ENCODE peak calls at places on chromosome 19, in eight cellular contexts. One of them, this sample, is unnamed.
A peak's percentile ranks its signal among the peaks of the same experiment; 100 is the strongest.

GRCh38 chr19:1019980-1020867 is 699 bp downstream of the TMEM259 start:
- DNase-seq in AG09309: no peak
- DNase-seq in esophagus squamous epithelium: no peak
- DNase-seq in upper lobe of left lung: no peak
- DNase-seq in bronchial epithelial cell: no peak
- DNase-seq in foreskin fibroblast: no peak
- DNase-seq in WERI-Rb-1: no peak
- DNase-seq in astrocyte: no peak
- DNase-seq in this sample: peak; percentile 39

GRCh38 chr19:1161716-1162115 is 12.4 kb downstream of the SBNO2 start:
- DNase-seq in WERI-Rb-1: peak; percentile 67
- DNase-seq in astrocyte: no peak
- DNase-seq in esophagus squamous epithelium: no peak
- DNase-seq in bronchial epithelial cell: peak; percentile 83
- DNase-seq in foreskin fibroblast: no peak
- DNase-seq in upper lobe of left lung: peak; percentile 85
- DNase-seq in AG09309: no peak
- DNase-seq in this sample: peak; percentile 59

GRCh38 chr19:32817913-32818476 is 51.6 kb downstream of the SLC7A9 start:
- DNase-seq in foreskin fibroblast: no peak
- DNase-seq in AG09309: no peak
- DNase-seq in upper lobe of left lung: no peak
- DNase-seq in WERI-Rb-1: no peak
- DNase-seq in esophagus squamous epithelium: no peak
- DNase-seq in bronchial epithelial cell: no peak
- DNase-seq in astrocyte: no peak
- DNase-seq in this sample: no peak

GRCh38 chr19:13022859-13023636 is 27.8 kb downstream of the NFIX start:
- DNase-seq in WERI-Rb-1: no peak
- DNase-seq in AG09309: peak; percentile 96
- DNase-seq in foreskin fibroblast: peak; percentile 94
- DNase-seq in astrocyte: peak; percentile 98
- DNase-seq in esophagus squamous epithelium: no peak
- DNase-seq in upper lobe of left lung: peak; percentile 83
- DNase-seq in bronchial epithelial cell: peak; percentile 87
- DNase-seq in this sample: peak; percentile 42

GRCh38 chr19:48520134-48520533 is 8.5 kb upstream of the LMTK3 start:
- DNase-seq in upper lobe of left lung: no peak
- DNase-seq in astrocyte: no peak
- DNase-seq in AG09309: no peak
- DNase-seq in esophagus squamous epithelium: no peak
- DNase-seq in bronchial epithelial cell: no peak
- DNase-seq in WERI-Rb-1: no peak
- DNase-seq in foreskin fibroblast: no peak
- DNase-seq in this sample: no peak

GRCh38 chr19:33431986-33432385 is 58.5 kb downstream of the CEBPG start:
- DNase-seq in WERI-Rb-1: no peak
- DNase-seq in astrocyte: no peak
- DNase-seq in bronchial epithelial cell: no peak
- DNase-seq in upper lobe of left lung: no peak
- DNase-seq in foreskin fibroblast: no peak
- DNase-seq in esophagus squamous epithelium: no peak
- DNase-seq in AG09309: no peak
- DNase-seq in this sample: no peak

GRCh38 chr19:1672038-1672768 is 19.8 kb upstream of the TCF3 start:
- DNase-seq in foreskin fibroblast: peak; percentile 48
- DNase-seq in esophagus squamous epithelium: no peak
- DNase-seq in bronchial epithelial cell: no peak
- DNase-seq in AG09309: no peak
- DNase-seq in upper lobe of left lung: no peak
- DNase-seq in astrocyte: no peak
- DNase-seq in WERI-Rb-1: peak; percentile 49
- DNase-seq in this sample: peak; percentile 68

GRCh38 chr19:5339470-5339949 is 1.1 kb downstream of the PTPRS start:
- DNase-seq in upper lobe of left lung: no peak
- DNase-seq in WERI-Rb-1: no peak
- DNase-seq in astrocyte: no peak
- DNase-seq in bronchial epithelial cell: no peak
- DNase-seq in AG09309: no peak
- DNase-seq in foreskin fibroblast: no peak
- DNase-seq in esophagus squamous epithelium: no peak
- DNase-seq in this sample: no peak

GRCh38 chr19:56639217-56639616 is 3.7 kb upstream of the SMIM17 start:
- DNase-seq in upper lobe of left lung: no peak
- DNase-seq in AG09309: no peak
- DNase-seq in esophagus squamous epithelium: no peak
- DNase-seq in bronchial epithelial cell: no peak
- DNase-seq in WERI-Rb-1: no peak
- DNase-seq in astrocyte: peak; percentile 3
- DNase-seq in foreskin fibroblast: no peak
- DNase-seq in this sample: peak; percentile 5

GRCh38 chr19:18419195-18419698 is at the start of gene SSBP4:
- DNase-seq in esophagus squamous epithelium: no peak
- DNase-seq in AG09309: no peak
- DNase-seq in upper lobe of left lung: peak; percentile 63
- DNase-seq in foreskin fibroblast: peak; percentile 80
- DNase-seq in astrocyte: peak; percentile 44
- DNase-seq in WERI-Rb-1: peak; percentile 71
- DNase-seq in bronchial epithelial cell: no peak
- DNase-seq in this sample: peak; percentile 85
- TF ChIP-seq CTCF in esophagus squamous epithelium: no peak
- TF ChIP-seq CTCF in AG09309: peak; percentile 2
- TF ChIP-seq CTCF in upper lobe of left lung: peak; percentile 92
- TF ChIP-seq CTCF in foreskin fibroblast: no peak
- TF ChIP-seq CTCF in astrocyte: no peak
- TF ChIP-seq CTCF in WERI-Rb-1: peak; percentile 44
- TF ChIP-seq CTCF in bronchial epithelial cell: no peak
- TF ChIP-seq CTCF in this sample: peak; percentile 34

GRCh38 chr19:55579766-55580621 is 654 bp downstream of the ZNF579 start:
- DNase-seq in upper lobe of left lung: no peak
- DNase-seq in esophagus squamous epithelium: no peak
- DNase-seq in bronchial epithelial cell: no peak
- DNase-seq in foreskin fibroblast: no peak
- DNase-seq in AG09309: no peak
- DNase-seq in WERI-Rb-1: peak; percentile 27
- DNase-seq in astrocyte: no peak
- DNase-seq in this sample: no peak
- H3K4me3 ChIP-seq in upper lobe of left lung: peak overlapping the region; percentile 93
- H3K4me3 ChIP-seq in esophagus squamous epithelium: peak overlapping the region; percentile 75
- H3K4me3 ChIP-seq in bronchial epithelial cell: peak overlapping the region; percentile 95
- H3K4me3 ChIP-seq in foreskin fibroblast: peak overlapping the region; percentile 91
- H3K4me3 ChIP-seq in AG09309: peak overlapping the region; percentile 98
- H3K4me3 ChIP-seq in WERI-Rb-1: peak overlapping the region; percentile 95
- H3K4me3 ChIP-seq in astrocyte: peak overlapping the region; percentile 80
- H3K4me3 ChIP-seq in this sample: peak overlapping the region; percentile 78

GRCh38 chr19:40805258-40805868 is 6.4 kb downstream of the EGLN2 start:
- DNase-seq in esophagus squamous epithelium: no peak
- DNase-seq in foreskin fibroblast: no peak
- DNase-seq in upper lobe of left lung: peak; percentile 65
- DNase-seq in astrocyte: no peak
- DNase-seq in bronchial epithelial cell: no peak
- DNase-seq in AG09309: no peak
- DNase-seq in WERI-Rb-1: no peak
- DNase-seq in this sample: no peak

GRCh38 chr19:40806385-40807146 is 7.6 kb downstream of the EGLN2 start:
- DNase-seq in esophagus squamous epithelium: peak; percentile 38
- DNase-seq in bronchial epithelial cell: peak; percentile 90
- DNase-seq in astrocyte: peak; percentile 94
- DNase-seq in foreskin fibroblast: peak; percentile 93
- DNase-seq in WERI-Rb-1: peak; percentile 81
- DNase-seq in AG09309: peak; percentile 78
- DNase-seq in upper lobe of left lung: peak; percentile 87
- DNase-seq in this sample: peak; percentile 85

GRCh38 chr19:40803170-40803856 is 4.3 kb downstream of the EGLN2 start:
- DNase-seq in astrocyte: no peak
- DNase-seq in esophagus squamous epithelium: no peak
- DNase-seq in foreskin fibroblast: no peak
- DNase-seq in bronchial epithelial cell: no peak
- DNase-seq in AG09309: no peak
- DNase-seq in upper lobe of left lung: no peak
- DNase-seq in WERI-Rb-1: no peak
- DNase-seq in this sample: no peak

GRCh38 chr19:40803857-40804782 is 5.1 kb downstream of the EGLN2 start:
- DNase-seq in bronchial epithelial cell: no peak
- DNase-seq in WERI-Rb-1: peak; percentile 68
- DNase-seq in foreskin fibroblast: no peak
- DNase-seq in esophagus squamous epithelium: peak; percentile 55
- DNase-seq in AG09309: no peak
- DNase-seq in upper lobe of left lung: peak; percentile 91
- DNase-seq in astrocyte: no peak
- DNase-seq in this sample: peak; percentile 84

GRCh38 chr19:40804783-40805242 is 5.8 kb downstream of the EGLN2 start:
- DNase-seq in foreskin fibroblast: no peak
- DNase-seq in WERI-Rb-1: peak; percentile 49
- DNase-seq in astrocyte: no peak
- DNase-seq in AG09309: no peak
- DNase-seq in bronchial epithelial cell: no peak
- DNase-seq in esophagus squamous epithelium: no peak
- DNase-seq in upper lobe of left lung: no peak
- DNase-seq in this sample: no peak
- TF ChIP-seq CTCF in foreskin fibroblast: no peak
- TF ChIP-seq CTCF in WERI-Rb-1: peak; percentile 31
- TF ChIP-seq CTCF in astrocyte: no peak
- TF ChIP-seq CTCF in AG09309: peak; percentile 16
- TF ChIP-seq CTCF in bronchial epithelial cell: peak; percentile 24
- TF ChIP-seq CTCF in esophagus squamous epithelium: no peak
- TF ChIP-seq CTCF in upper lobe of left lung: no peak
- TF ChIP-seq CTCF in this sample: no peak

GRCh38 chr19:6743714-6744380 is 4.4 kb downstream of the TRIP10 start:
- DNase-seq in esophagus squamous epithelium: no peak
- DNase-seq in bronchial epithelial cell: no peak
- DNase-seq in astrocyte: peak; percentile 31
- DNase-seq in foreskin fibroblast: no peak
- DNase-seq in WERI-Rb-1: no peak
- DNase-seq in upper lobe of left lung: no peak
- DNase-seq in AG09309: no peak
- DNase-seq in this sample: no peak

GRCh38 chr19:6743071-6743470 is 3.6 kb downstream of the TRIP10 start:
- DNase-seq in bronchial epithelial cell: no peak
- DNase-seq in upper lobe of left lung: no peak
- DNase-seq in esophagus squamous epithelium: no peak
- DNase-seq in astrocyte: no peak
- DNase-seq in foreskin fibroblast: no peak
- DNase-seq in AG09309: no peak
- DNase-seq in WERI-Rb-1: no peak
- DNase-seq in this sample: no peak

GRCh38 chr19:6740589-6741348 is 1.3 kb downstream of the TRIP10 start:
- DNase-seq in foreskin fibroblast: no peak
- DNase-seq in WERI-Rb-1: peak; percentile 88
- DNase-seq in AG09309: no peak
- DNase-seq in upper lobe of left lung: peak; percentile 72
- DNase-seq in esophagus squamous epithelium: no peak
- DNase-seq in bronchial epithelial cell: peak; percentile 37
- DNase-seq in astrocyte: no peak
- DNase-seq in this sample: peak; percentile 68

GRCh38 chr19:6745965-6746364 is 6.5 kb downstream of the TRIP10 start:
- DNase-seq in AG09309: no peak
- DNase-seq in upper lobe of left lung: no peak
- DNase-seq in astrocyte: no peak
- DNase-seq in bronchial epithelial cell: no peak
- DNase-seq in foreskin fibroblast: no peak
- DNase-seq in WERI-Rb-1: no peak
- DNase-seq in esophagus squamous epithelium: no peak
- DNase-seq in this sample: no peak

GRCh38 chr19:6744381-6745288 is 5.2 kb downstream of the TRIP10 start:
- DNase-seq in foreskin fibroblast: peak; percentile 90
- DNase-seq in bronchial epithelial cell: peak; percentile 77
- DNase-seq in upper lobe of left lung: peak; percentile 89
- DNase-seq in AG09309: no peak
- DNase-seq in WERI-Rb-1: no peak
- DNase-seq in astrocyte: peak; percentile 72
- DNase-seq in esophagus squamous epithelium: no peak
- DNase-seq in this sample: no peak
- H3K4me3 ChIP-seq in foreskin fibroblast: peak overlapping the region; percentile 8
- H3K4me3 ChIP-seq in bronchial epithelial cell: no peak overlapping the region
- H3K4me3 ChIP-seq in upper lobe of left lung: no peak overlapping the region
- H3K4me3 ChIP-seq in AG09309: no peak overlapping the region
- H3K4me3 ChIP-seq in WERI-Rb-1: no peak overlapping the region
- H3K4me3 ChIP-seq in astrocyte: peak overlapping the region; percentile 24
- H3K4me3 ChIP-seq in esophagus squamous epithelium: peak overlapping the region; percentile 92
- H3K4me3 ChIP-seq in this sample: no peak overlapping the region

GRCh38 chr19:10503002-10503789 is at the start of gene KEAP1:
- DNase-seq in AG09309: no peak
- DNase-seq in esophagus squamous epithelium: no peak
- DNase-seq in bronchial epithelial cell: no peak
- DNase-seq in WERI-Rb-1: peak; percentile 57
- DNase-seq in foreskin fibroblast: peak; percentile 21
- DNase-seq in upper lobe of left lung: peak; percentile 36
- DNase-seq in astrocyte: no peak
- DNase-seq in this sample: peak; percentile 66
- TF ChIP-seq CTCF in AG09309: no peak
- TF ChIP-seq CTCF in esophagus squamous epithelium: no peak
- TF ChIP-seq CTCF in bronchial epithelial cell: no peak
- TF ChIP-seq CTCF in WERI-Rb-1: no peak
- TF ChIP-seq CTCF in foreskin fibroblast: no peak
- TF ChIP-seq CTCF in upper lobe of left lung: no peak
- TF ChIP-seq CTCF in astrocyte: no peak
- TF ChIP-seq CTCF in this sample: no peak

GRCh38 chr19:23281663-23282276 is 31.6 kb upstream of the ZNF724 start:
- DNase-seq in WERI-Rb-1: no peak
- DNase-seq in astrocyte: no peak
- DNase-seq in bronchial epithelial cell: no peak
- DNase-seq in esophagus squamous epithelium: no peak
- DNase-seq in foreskin fibroblast: no peak
- DNase-seq in upper lobe of left lung: no peak
- DNase-seq in AG09309: no peak
- DNase-seq in this sample: no peak

GRCh38 chr19:23286477-23286876 is 36.3 kb upstream of the ZNF724 start:
- DNase-seq in AG09309: no peak
- DNase-seq in bronchial epithelial cell: no peak
- DNase-seq in WERI-Rb-1: peak; percentile 21
- DNase-seq in astrocyte: no peak
- DNase-seq in upper lobe of left lung: no peak
- DNase-seq in esophagus squamous epithelium: no peak
- DNase-seq in foreskin fibroblast: no peak
- DNase-seq in this sample: peak; percentile 15

GRCh38 chr19:23287620-23288019 is 37.4 kb upstream of the ZNF724 start:
- DNase-seq in esophagus squamous epithelium: no peak
- DNase-seq in upper lobe of left lung: no peak
- DNase-seq in foreskin fibroblast: no peak
- DNase-seq in WERI-Rb-1: no peak
- DNase-seq in bronchial epithelial cell: no peak
- DNase-seq in astrocyte: no peak
- DNase-seq in AG09309: no peak
- DNase-seq in this sample: no peak

GRCh38 chr19:23285948-23286347 is 35.8 kb upstream of the ZNF724 start:
- DNase-seq in bronchial epithelial cell: no peak
- DNase-seq in WERI-Rb-1: no peak
- DNase-seq in esophagus squamous epithelium: no peak
- DNase-seq in upper lobe of left lung: no peak
- DNase-seq in astrocyte: no peak
- DNase-seq in foreskin fibroblast: no peak
- DNase-seq in AG09309: no peak
- DNase-seq in this sample: no peak

GRCh38 chr19:23283925-23284324 is 33.7 kb upstream of the ZNF724 start:
- DNase-seq in AG09309: no peak
- DNase-seq in upper lobe of left lung: peak; percentile 48
- DNase-seq in WERI-Rb-1: peak; percentile 77
- DNase-seq in esophagus squamous epithelium: no peak
- DNase-seq in astrocyte: peak; percentile 5
- DNase-seq in bronchial epithelial cell: peak; percentile 15
- DNase-seq in foreskin fibroblast: peak; percentile 10
- DNase-seq in this sample: peak; percentile 54
- H3K4me3 ChIP-seq in AG09309: no peak overlapping the region
- H3K4me3 ChIP-seq in upper lobe of left lung: no peak overlapping the region
- H3K4me3 ChIP-seq in WERI-Rb-1: no peak overlapping the region
- H3K4me3 ChIP-seq in esophagus squamous epithelium: no peak overlapping the region
- H3K4me3 ChIP-seq in astrocyte: no peak overlapping the region
- H3K4me3 ChIP-seq in bronchial epithelial cell: no peak overlapping the region
- H3K4me3 ChIP-seq in foreskin fibroblast: no peak overlapping the region
- H3K4me3 ChIP-seq in this sample: no peak overlapping the region

GRCh38 chr19:52391135-52391534 is 6.5 kb upstream of the ZNF528 start:
- DNase-seq in esophagus squamous epithelium: no peak
- DNase-seq in AG09309: no peak
- DNase-seq in WERI-Rb-1: peak; percentile 27
- DNase-seq in upper lobe of left lung: no peak
- DNase-seq in astrocyte: no peak
- DNase-seq in foreskin fibroblast: no peak
- DNase-seq in bronchial epithelial cell: no peak
- DNase-seq in this sample: no peak
- TF ChIP-seq CTCF in esophagus squamous epithelium: no peak
- TF ChIP-seq CTCF in AG09309: no peak
- TF ChIP-seq CTCF in WERI-Rb-1: peak; percentile 11
- TF ChIP-seq CTCF in upper lobe of left lung: no peak
- TF ChIP-seq CTCF in astrocyte: no peak
- TF ChIP-seq CTCF in foreskin fibroblast: no peak
- TF ChIP-seq CTCF in bronchial epithelial cell: no peak
- TF ChIP-seq CTCF in this sample: no peak